ENCODE peak calls at places on chromosome X, in four cellular contexts. S, T, Z and V are unnamed samples.

GRCh38 chrX:154516655-154517100 is 646 bp upstream of the FAM3A start:
- DNase-seq in T (no peak), S (peak; percentile 88), Z (peak; percentile 71), V (no peak)

GRCh38 chrX:114162068-114162735 is 421.7 kb upstream of the HTR2C start:
- DNase-seq in S (no peak), Z (no peak), T (no peak), V (no peak)

GRCh38 chrX:74133156-74133796 is 170.7 kb upstream of the ZCCHC13 start:
- DNase-seq in T (peak; percentile 51), S (peak; percentile 88), Z (peak; percentile 75), V (no peak)

GRCh38 chrX:49282647-49283011 is 13.0 kb downstream of the PPP1R3F start:
- DNase-seq in Z (peak; percentile 20), S (peak; percentile 44), T (no peak), V (no peak)

GRCh38 chrX:38939067-38939466 is 137.8 kb downstream of the MID1IP1 start:
- DNase-seq in Z (no peak), S (peak; percentile 96), T (no peak), V (no peak)

GRCh38 chrX:12984629-12985303 is 9.9 kb downstream of the TMSB4X start:
- DNase-seq in T (no peak), S (peak; percentile 81), Z (peak; percentile 73), V (no peak)

GRCh38 chrX:110037181-110037580 is 34.3 kb downstream of the TMEM164 start:
- DNase-seq in T (no peak), S (no peak), Z (peak; percentile 24), V (no peak)

GRCh38 chrX:44898411-44899221 is 25.6 kb downstream of the KDM6A start:
- DNase-seq in Z (peak; percentile 58), S (peak; percentile 26), T (no peak), V (no peak)

GRCh38 chrX:75522565-75523411 is at the start of gene ZDHHC15:
- DNase-seq in S (no peak), Z (no peak), T (peak; percentile 9), V (peak; percentile 87)

GRCh38 chrX:123422875-123423274 is 238.8 kb downstream of the GRIA3 start:
- DNase-seq in Z (peak; percentile 35), S (peak; percentile 65), T (no peak), V (no peak)

GRCh38 chrX:39693298-39693697 is 404.5 kb downstream of the BCOR start:
- DNase-seq in Z (no peak), S (no peak), T (no peak), V (peak; percentile 39)